ENCODE peak calls at places on chromosome 1, in nine cellular contexts. S is GM23248, D is mammary epithelial cell, Y is SK-N-SH, Z is thoracic aorta, H is OCI-LY7, Q is body of pancreas, G is HCT116, K is AG04450. F is an unnamed sample.
A peak's percentile ranks its signal among the peaks of the same experiment; 100 is the strongest.

GRCh38 chr1:51520700-51521248 is 1.7 kb upstream of the EPS15 start:
- DNase-seq in S (peak; percentile 49), D (no peak), Y (no peak), Z (no peak), H (no peak), Q (no peak), G (no peak), K (no peak), F (no peak)

GRCh38 chr1:245045087-245045881 is 109.5 kb upstream of the KIF26B start:
- DNase-seq in S (peak; percentile 8), D (peak; percentile 70), Y (no peak), Z (no peak), H (no peak), Q (peak; percentile 82), G (no peak), K (no peak), F (no peak)

GRCh38 chr1:118159578-118159977 is 25.4 kb downstream of the SPAG17 start:
- DNase-seq in S (peak; percentile 16), D (no peak), Y (no peak), Z (no peak), H (no peak), Q (no peak), G (no peak), K (no peak), F (no peak)

GRCh38 chr1:81414417-81415087 is 386.2 kb upstream of the ADGRL2 start:
- DNase-seq in S (peak; percentile 68), D (no peak), Y (peak; percentile 31), Z (no peak), H (no peak), Q (peak; percentile 74), G (peak; percentile 8), K (no peak), F (peak; percentile 70)

GRCh38 chr1:208717490-208717889 is 473.3 kb upstream of the PLXNA2 start:
- DNase-seq in S (no peak), D (no peak), Y (no peak), Z (no peak), H (no peak), Q (no peak), G (no peak), K (no peak), F (no peak)

GRCh38 chr1:46592846-46593245 is 11.2 kb downstream of the MKNK1 start:
- DNase-seq in S (no peak), D (no peak), Y (no peak), Z (no peak), H (no peak), Q (no peak), G (no peak), K (no peak), F (no peak)

GRCh38 chr1:62625415-62625814 is 28.1 kb downstream of the ANGPTL3 start:
- DNase-seq in S (peak; percentile 5), D (no peak), Y (no peak), Z (no peak), H (no peak), Q (no peak), G (no peak), K (no peak), F (no peak)

GRCh38 chr1:50105430-50105829 is 3.3 kb upstream of the ELAVL4 start:
- DNase-seq in S (no peak), D (no peak), Y (no peak), Z (no peak), H (no peak), Q (no peak), G (no peak), K (no peak), F (no peak)

GRCh38 chr1:169484683-169485426 is 889 bp downstream of the SLC19A2 start:
- DNase-seq in S (peak; percentile 89), D (peak; percentile 60), Y (peak; percentile 44), Z (no peak), H (peak; percentile 50), Q (peak; percentile 72), G (no peak), K (no peak), F (peak; percentile 27)

GRCh38 chr1:7948950-7949349 is 8.3 kb upstream of the TNFRSF9 start:
- DNase-seq in S (peak; percentile 91), D (peak; percentile 85), Y (no peak), Z (no peak), H (no peak), Q (no peak), G (no peak), K (peak; percentile 58), F (no peak)

GRCh38 chr1:245790441-245790840 is 635.7 kb downstream of the KIF26B start:
- DNase-seq in S (peak; percentile 79), D (no peak), Y (no peak), Z (no peak), H (no peak), Q (no peak), G (no peak), K (no peak), F (no peak)

GRCh38 chr1:50271337-50271736 is 151.9 kb downstream of the DMRTA2 start:
- DNase-seq in S (no peak), D (no peak), Y (peak; percentile 80), Z (no peak), H (no peak), Q (no peak), G (no peak), K (no peak), F (no peak)

GRCh38 chr1:198088360-198089071 is 68.3 kb upstream of the NEK7 start:
- DNase-seq in S (peak; percentile 74), D (peak; percentile 45), Y (peak; percentile 13), Z (no peak), H (peak; percentile 47), Q (no peak), G (peak; percentile 28), K (no peak), F (no peak)

GRCh38 chr1:203407301-203407700 is 56.4 kb upstream of the FMOD start:
- DNase-seq in S (peak; percentile 35), D (no peak), Y (no peak), Z (no peak), H (no peak), Q (no peak), G (no peak), K (no peak), F (no peak)

GRCh38 chr1:203404546-203404945 is 53.6 kb upstream of the FMOD start:
- DNase-seq in S (no peak), D (no peak), Y (no peak), Z (no peak), H (no peak), Q (no peak), G (no peak), K (no peak), F (no peak)

GRCh38 chr1:203403586-203403985 is 52.7 kb upstream of the FMOD start:
- DNase-seq in S (no peak), D (no peak), Y (no peak), Z (no peak), H (no peak), Q (no peak), G (no peak), K (no peak), F (no peak)

GRCh38 chr1:203406446-203407045 is 55.6 kb upstream of the FMOD start:
- DNase-seq in S (peak; percentile 40), D (no peak), Y (no peak), Z (no peak), H (no peak), Q (no peak), G (no peak), K (no peak), F (no peak)

GRCh38 chr1:203405703-203406430 is 54.9 kb upstream of the FMOD start:
- DNase-seq in S (peak; percentile 14), D (no peak), Y (no peak), Z (no peak), H (no peak), Q (no peak), G (no peak), K (no peak), F (no peak)
- H3K27ac ChIP-seq in S (no peak overlapping the region), D (no peak overlapping the region), Y (no peak overlapping the region), Z (peak overlapping the region; percentile 91), H (no peak overlapping the region), Q (no peak overlapping the region), G (no peak overlapping the region), K (no peak overlapping the region), F (peak overlapping the region; percentile 38)

GRCh38 chr1:15206418-15207030 is 40.5 kb upstream of the FHAD1 start:
- DNase-seq in S (no peak), D (peak; percentile 92), Y (no peak), Z (no peak), H (no peak), Q (peak; percentile 65), G (no peak), K (peak; percentile 18), F (no peak)
- H3K4me3 ChIP-seq in S (no peak overlapping the region), D (no peak overlapping the region), Y (no peak overlapping the region), Z (peak overlapping the region; percentile 39), H (no peak overlapping the region), Q (no peak overlapping the region), G (no peak overlapping the region), K (no peak overlapping the region), F (no peak overlapping the region)

GRCh38 chr1:226643701-226644540 is 95.2 kb downstream of the ITPKB start:
- DNase-seq in S (no peak), D (no peak), Y (no peak), Z (no peak), H (peak; percentile 72), Q (no peak), G (no peak), K (no peak), F (no peak)

GRCh38 chr1:226646870-226647449 is 92.1 kb downstream of the ITPKB start:
- DNase-seq in S (no peak), D (no peak), Y (no peak), Z (no peak), H (no peak), Q (no peak), G (no peak), K (no peak), F (no peak)

GRCh38 chr1:226644541-226645176 is 94.4 kb downstream of the ITPKB start:
- DNase-seq in S (no peak), D (no peak), Y (no peak), Z (no peak), H (no peak), Q (peak; percentile 3), G (no peak), K (no peak), F (peak; percentile 42)

GRCh38 chr1:226646026-226646869 is 92.8 kb downstream of the ITPKB start:
- DNase-seq in S (no peak), D (no peak), Y (peak; percentile 55), Z (no peak), H (no peak), Q (no peak), G (no peak), K (no peak), F (no peak)

DNA sequence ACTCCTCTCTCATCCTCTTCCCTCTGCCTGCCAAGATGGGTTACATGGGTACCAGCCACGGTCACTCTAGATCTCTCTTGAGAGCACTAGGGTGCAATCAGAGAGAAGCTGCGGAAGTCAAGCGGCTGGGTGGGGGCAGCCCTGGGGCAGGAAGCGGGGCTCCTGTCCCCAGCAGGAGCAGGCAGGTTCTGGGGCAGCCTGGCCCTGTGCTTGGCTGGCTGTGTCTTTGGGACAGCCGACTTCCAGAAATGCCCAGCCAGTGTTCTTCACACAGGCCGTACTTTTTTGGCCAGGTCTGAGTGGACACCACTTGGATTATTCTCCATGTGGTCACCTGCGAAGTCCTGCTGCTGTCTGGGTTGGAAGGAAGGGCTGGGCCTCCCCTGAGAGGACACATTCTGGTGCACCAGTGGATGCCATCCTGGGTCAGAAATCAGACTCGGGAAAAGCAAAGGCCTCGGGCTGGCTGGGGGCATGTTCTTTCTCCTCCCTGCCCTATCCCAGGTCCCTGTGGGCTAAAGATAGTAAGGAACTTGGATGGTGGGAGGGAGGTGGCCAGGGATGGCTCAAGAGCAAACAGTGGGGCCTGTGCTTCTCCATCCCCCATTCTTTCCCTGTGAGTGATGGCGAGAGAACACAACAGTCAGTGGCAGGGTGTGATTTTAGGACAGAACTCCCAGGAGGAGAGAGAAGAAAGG is 93.7 kb downstream of the ITPKB start:
- DNase-seq in S (no peak), D (no peak), Y (no peak), Z (no peak), H (no peak), Q (peak; percentile 0), G (no peak), K (no peak), F (no peak)
- H3K27ac ChIP-seq in S (no peak overlapping the region), D (no peak overlapping the region), Y (no peak overlapping the region), Z (no peak overlapping the region), H (peak overlapping the region; percentile 62), Q (no peak overlapping the region), G (no peak overlapping the region), K (peak overlapping the region; percentile 2), F (peak overlapping the region; percentile 42)

GRCh38 chr1:14600405-14601150 is 2.1 kb downstream of the KAZN start:
- DNase-seq in S (no peak), D (no peak), Y (no peak), Z (no peak), H (no peak), Q (no peak), G (no peak), K (no peak), F (no peak)
- H3K4me3 ChIP-seq in S (no peak overlapping the region), D (no peak overlapping the region), Y (no peak overlapping the region), Z (no peak overlapping the region), H (no peak overlapping the region), Q (no peak overlapping the region), G (no peak overlapping the region), K (no peak overlapping the region), F (peak overlapping the region; percentile 80)